ENCODE peak calls at places on chromosomes 12 and 14, in ten cellular contexts. J, M, N, G, K, L, C, V, Y and U are unnamed samples.

GRCh38 chr12:98371419-98371818 is 144.0 kb upstream of the TMPO start:
- DNase-seq in J (no peak), M (no peak), N (no peak), G (no peak), K (no peak), L (no peak), C (peak), V (no peak), Y (no peak), U (no peak)

GRCh38 chr12:3090238-3091029 is 13.3 kb downstream of the TSPAN9 start:
- DNase-seq in J (no peak), M (no peak), N (no peak), G (no peak), K (no peak), L (no peak), C (no peak), V (no peak), Y (no peak), U (no peak)

GRCh38 chr12:27333311-27334009 is 824 bp downstream of the BMAL2 start:
- DNase-seq in J (peak), M (no peak), N (peak), G (peak), K (peak), L (peak), C (no peak), V (no peak), Y (peak), U (peak)

GRCh38 chr12:7959278-7960063 is 23.5 kb upstream of the SLC2A3 start:
- DNase-seq in J (no peak), M (peak), N (no peak), G (peak), K (no peak), L (peak), C (peak), V (no peak), Y (peak), U (no peak)

GRCh38 chr12:76010732-76011458 is 20.7 kb downstream of the PHLDA1 start:
- DNase-seq in J (no peak), M (peak), N (no peak), G (no peak), K (no peak), L (no peak), C (peak), V (peak), Y (no peak), U (no peak)

GRCh38 chr12:66237505-66238175 is 48.6 kb downstream of the IRAK3 start:
- DNase-seq in J (no peak), M (no peak), N (no peak), G (no peak), K (no peak), L (no peak), C (no peak), V (no peak), Y (no peak), U (no peak)

GRCh38 chr12:123242083-123242904 is 9.1 kb downstream of the MTRFR start:
- DNase-seq in J (no peak), M (no peak), N (no peak), G (no peak), K (no peak), L (no peak), C (no peak), V (no peak), Y (no peak), U (no peak)

GRCh38 chr14:31596691-31597090 is 35.5 kb downstream of the NUBPL start:
- DNase-seq in J (no peak), M (no peak), N (no peak), G (no peak), K (no peak), L (no peak), C (no peak), V (peak), Y (no peak), U (no peak)

GRCh38 chr12:49622501-49623141 is 740 bp upstream of the PRPF40B start:
- DNase-seq in J (peak), M (no peak), N (peak), G (peak), K (no peak), L (no peak), C (no peak), V (no peak), Y (peak), U (no peak)

GRCh38 chr14:100871234-100872186 is 32.0 kb downstream of the RTL1 start:
- DNase-seq in J (no peak), M (peak), N (no peak), G (no peak), K (no peak), L (no peak), C (peak), V (peak), Y (no peak), U (no peak)

GRCh38 chr12:105444809-105445102 is 114.3 kb downstream of the C12orf75 start:
- DNase-seq in J (no peak), M (no peak), N (no peak), G (no peak), K (no peak), L (no peak), C (no peak), V (no peak), Y (no peak), U (no peak)

GRCh38 chr12:27960822-27961221 is 11.7 kb downstream of the PTHLH start:
- DNase-seq in J (no peak), M (no peak), N (no peak), G (no peak), K (no peak), L (no peak), C (no peak), V (no peak), Y (no peak), U (no peak)

GRCh38 chr14:74504874-74505617 is 11.5 kb downstream of the ISCA2 start:
- DNase-seq in J (no peak), M (no peak), N (no peak), G (no peak), K (no peak), L (no peak), C (no peak), V (no peak), Y (no peak), U (no peak)

GRCh38 chr14:98984719-98985041 is 287.3 kb downstream of the BCL11B start:
- DNase-seq in J (no peak), M (no peak), N (peak), G (no peak), K (no peak), L (peak), C (no peak), V (no peak), Y (peak), U (no peak)

GRCh38 chr12:99146730-99147129 is 500.8 kb upstream of the GARIN6 start:
- DNase-seq in J (no peak), M (no peak), N (no peak), G (no peak), K (no peak), L (no peak), C (no peak), V (no peak), Y (no peak), U (no peak)

GRCh38 chr12:29656762-29657538 is 126.8 kb downstream of the TMTC1 start:
- DNase-seq in J (no peak), M (no peak), N (no peak), G (no peak), K (no peak), L (no peak), C (no peak), V (no peak), Y (no peak), U (no peak)

GRCh38 chr12:116278259-116278595 is 734 bp upstream of the MED13L start:
- DNase-seq in J (no peak), M (no peak), N (no peak), G (no peak), K (peak), L (peak), C (no peak), V (no peak), Y (no peak), U (no peak)

GRCh38 chr12:127570793-127571360 is 696.1 kb upstream of the TMEM132C start:
- DNase-seq in J (no peak), M (no peak), N (no peak), G (no peak), K (peak), L (no peak), C (no peak), V (no peak), Y (no peak), U (no peak)

GRCh38 chr12:132618683-132619043 is at the start of gene P2RX2:
- DNase-seq in J (no peak), M (no peak), N (no peak), G (no peak), K (no peak), L (no peak), C (no peak), V (no peak), Y (no peak), U (no peak)

GRCh38 chr12:130831876-130832405 is 7.1 kb downstream of the STX2 start:
- DNase-seq in J (no peak), M (no peak), N (no peak), G (no peak), K (no peak), L (no peak), C (no peak), V (no peak), Y (no peak), U (no peak)

GRCh38 chr12:54262403-54262925 is 17.5 kb downstream of the CBX5 start:
- DNase-seq in J (no peak), M (peak), N (no peak), G (no peak), K (peak), L (no peak), C (peak), V (no peak), Y (no peak), U (no peak)

GRCh38 chr12:107494331-107494730 is 191.3 kb upstream of the PWP1 start:
- DNase-seq in J (no peak), M (no peak), N (no peak), G (no peak), K (no peak), L (no peak), C (no peak), V (no peak), Y (no peak), U (no peak)

GRCh38 chr12:25202139-25202538 is 7.1 kb downstream of the ETFRF1 start:
- DNase-seq in J (no peak), M (no peak), N (no peak), G (no peak), K (no peak), L (no peak), C (no peak), V (no peak), Y (no peak), U (no peak)

GRCh38 chr14:52998376-52999010 is 47.6 kb upstream of the FERMT2 start:
- DNase-seq in J (no peak), M (no peak), N (no peak), G (no peak), K (no peak), L (no peak), C (no peak), V (peak), Y (no peak), U (no peak)

GRCh38 chr12:77325505-77325904 is 260.1 kb upstream of the E2F7 start:
- DNase-seq in J (no peak), M (no peak), N (no peak), G (peak), K (no peak), L (no peak), C (no peak), V (no peak), Y (no peak), U (no peak)

GRCh38 chr12:20006856-20007255 is 361.5 kb upstream of the PDE3A start:
- DNase-seq in J (no peak), M (no peak), N (no peak), G (no peak), K (no peak), L (no peak), C (no peak), V (peak), Y (no peak), U (no peak)

GRCh38 chr14:88518592-88519512 is 36.0 kb downstream of the PTPN21 start:
- DNase-seq in J (no peak), M (peak), N (no peak), G (no peak), K (no peak), L (no peak), C (peak), V (peak), Y (no peak), U (no peak)

GRCh38 chr14:38528582-38528981 is 272.7 kb upstream of the CLEC14A start:
- DNase-seq in J (no peak), M (no peak), N (no peak), G (no peak), K (no peak), L (no peak), C (no peak), V (no peak), Y (no peak), U (no peak)

GRCh38 chr12:25792031-25792430 is 166.5 kb upstream of the RASSF8 start:
- DNase-seq in J (no peak), M (no peak), N (no peak), G (no peak), K (no peak), L (no peak), C (no peak), V (no peak), Y (no peak), U (no peak)

GRCh38 chr14:100535287-100536131 is 51.7 kb downstream of the BEGAIN start:
- DNase-seq in J (peak), M (no peak), N (no peak), G (peak), K (no peak), L (peak), C (no peak), V (no peak), Y (no peak), U (no peak)

GRCh38 chr12:1607940-1608782 is 13.8 kb upstream of the FBXL14 start:
- DNase-seq in J (no peak), M (peak), N (no peak), G (no peak), K (no peak), L (no peak), C (no peak), V (no peak), Y (no peak), U (no peak)

GRCh38 chr14:90743826-90744225 is 72.4 kb downstream of the TTC7B start:
- DNase-seq in J (no peak), M (no peak), N (no peak), G (no peak), K (no peak), L (no peak), C (no peak), V (no peak), Y (no peak), U (peak)

GRCh38 chr12:121713257-121714155 is 954 bp downstream of the TMEM120B start:
- DNase-seq in J (peak), M (no peak), N (no peak), G (no peak), K (no peak), L (peak), C (no peak), V (no peak), Y (no peak), U (no peak)

GRCh38 chr14:23005861-23006534 is 3.9 kb downstream of the C14orf93 start:
- DNase-seq in J (no peak), M (no peak), N (no peak), G (no peak), K (no peak), L (no peak), C (no peak), V (no peak), Y (no peak), U (no peak)

GRCh38 chr14:101492716-101493115 is 68.6 kb upstream of the DIO3 start:
- DNase-seq in J (no peak), M (no peak), N (no peak), G (peak), K (no peak), L (peak), C (no peak), V (no peak), Y (no peak), U (no peak)

GRCh38 chr12:97386133-97386581 is 76.4 kb upstream of the RMST start:
- DNase-seq in J (no peak), M (no peak), N (no peak), G (peak), K (no peak), L (no peak), C (no peak), V (no peak), Y (no peak), U (no peak)